ENCODE peak calls at places on chromosomes 13 and 19, in five cellular contexts. K is T-helper 17 cell, B is fibroblast of lung, Y is testis, X is endodermal cell. J is an unnamed sample. For H3K9me3, the result is how much of the 10 kb centered on the place peaks cover.

GRCh38 chr13:27188239-27188638 is 16.6 kb upstream of the USP12 start:
- DNase-seq in X (no peak), Y (no peak), K (no peak), B (no peak), J (no peak)

GRCh38 chr19:38209671-38210457 is 14.2 kb downstream of the DPF1 start:
- DNase-seq in K (no peak), B (peak), Y (peak), X (peak), J (peak)

GRCh38 chr13:95480131-95480545 is 72.4 kb upstream of the CLDN10 start:
- DNase-seq in Y (no peak), X (no peak), K (no peak), B (no peak), J (peak)

GRCh38 chr19:16403151-16403977 is 68.4 kb downstream of the EPS15L1 start:
- DNase-seq in Y (peak), X (no peak), B (peak), K (no peak), J (no peak)

GRCh38 chr19:38670921-38671398 is 23.5 kb downstream of the ACTN4 start:
- DNase-seq in B (no peak), Y (no peak), K (no peak), X (no peak), J (no peak)

GRCh38 chr13:91078093-91078679 is 269.3 kb upstream of the MIR17HG start:
- DNase-seq in K (no peak), X (no peak), Y (no peak), B (peak), J (no peak)

GRCh38 chr13:44403720-44404063 is 30.1 kb downstream of the SERP2 start:
- DNase-seq in Y (no peak), X (peak), B (no peak), K (no peak), J (no peak)

GRCh38 chr13:107518780-107519179 is 696.6 kb downstream of the LIG4 start:
- DNase-seq in B (peak), K (no peak), Y (no peak), X (no peak), J (no peak)

GRCh38 chr13:34290661-34291060 is 472.7 kb downstream of the RFC3 start:
- DNase-seq in Y (no peak), B (no peak), K (no peak), X (no peak), J (no peak)

GRCh38 chr19:11296264-11296663 is 304 bp downstream of the TSPAN16 start:
- DNase-seq in B (no peak), X (no peak), K (no peak), Y (no peak), J (no peak)

GRCh38 chr19:14718522-14719113 is 28.8 kb downstream of the ZNF333 start:
- DNase-seq in X (peak), K (no peak), B (peak), Y (no peak), J (no peak)
- H3K9me3 ChIP-seq in X (half or more), K (under half), B (under half), Y (under half), J (under half)

GRCh38 chr19:57068326-57068725 is 51.5 kb upstream of the USP29 start:
- DNase-seq in K (no peak), X (no peak), Y (no peak), B (no peak), J (no peak)
- H3K9me3 ChIP-seq in K (under half), X (half or more), Y (under half), B (under half), J (under half)

GRCh38 chr19:58212336-58213074 is 16.2 kb upstream of the ZNF544 start:
- DNase-seq in X (no peak), K (no peak), Y (no peak), B (no peak), J (no peak)

GRCh38 chr19:58217069-58217481 is 11.6 kb upstream of the ZNF544 start:
- DNase-seq in Y (peak), K (no peak), X (no peak), B (no peak), J (no peak)

GRCh38 chr19:58213075-58213369 is 15.7 kb upstream of the ZNF544 start:
- DNase-seq in X (no peak), K (no peak), Y (no peak), B (no peak), J (no peak)

GRCh38 chr19:58218899-58219298 is 9.8 kb upstream of the ZNF544 start:
- DNase-seq in X (peak), K (peak), Y (peak), B (peak), J (no peak)

DNA sequence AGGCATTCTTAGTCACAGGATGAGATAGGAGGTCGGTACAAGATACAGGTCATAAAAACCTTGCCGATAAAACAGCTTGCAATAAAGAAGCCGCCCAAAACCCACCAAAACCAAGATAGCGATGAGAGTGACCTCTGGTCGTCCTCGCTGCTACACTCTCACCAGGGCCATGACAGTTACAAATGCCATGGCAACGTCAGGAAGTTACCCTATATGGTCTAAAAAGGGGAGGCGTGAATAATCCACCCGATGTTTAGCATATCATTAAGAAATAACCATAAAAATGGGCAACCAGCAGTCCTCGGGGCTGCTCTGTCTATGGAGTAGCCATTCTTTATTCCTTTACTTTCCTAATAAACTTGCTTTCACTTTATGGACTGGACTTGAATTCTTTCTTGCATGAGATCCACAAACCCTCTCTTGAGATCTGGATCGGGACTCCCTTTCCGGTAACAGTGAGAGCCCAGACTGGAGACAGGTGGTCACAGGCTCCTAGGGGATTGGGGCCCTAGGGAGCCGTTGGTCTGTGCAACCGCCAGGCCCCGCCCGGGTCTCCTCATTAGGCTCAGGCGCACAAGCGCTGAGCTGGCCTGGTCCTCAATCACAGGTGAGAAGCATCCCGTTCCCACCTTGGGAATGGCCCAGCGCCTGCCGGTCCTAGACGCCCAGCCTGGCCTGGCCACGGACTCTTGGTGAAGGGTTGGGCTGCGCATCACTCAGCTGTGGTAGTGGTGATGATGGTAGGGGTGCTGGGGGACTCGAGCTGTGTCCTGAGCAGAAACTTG is 10.9 kb upstream of the ZNF544 start:
- DNase-seq in X (no peak), B (no peak), K (no peak), Y (no peak), J (no peak)
- H3K9me3 ChIP-seq in X (under half), B (under half), K (under half), Y (under half), J (half or more)

DNA sequence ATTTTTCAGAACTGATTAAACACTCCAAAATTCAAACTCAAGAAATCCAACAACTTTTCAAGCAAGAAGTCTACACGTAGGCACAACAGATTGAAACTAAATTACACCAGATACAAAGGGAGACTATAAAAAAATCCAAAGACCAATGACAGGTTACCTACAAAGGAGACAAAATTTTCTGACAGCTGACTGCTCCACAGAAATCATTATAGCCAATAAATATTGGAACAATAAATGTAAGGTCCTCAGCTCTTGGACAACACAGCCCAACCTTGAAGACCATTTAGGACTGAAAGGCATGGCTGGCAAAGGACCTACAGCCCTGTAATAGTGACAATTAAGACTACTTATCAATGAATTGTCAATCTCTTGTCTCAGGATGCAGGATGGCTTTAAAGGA is 15.9 kb downstream of the ZNF350 start:
- DNase-seq in Y (no peak), B (no peak), X (no peak), K (no peak), J (no peak)
- H3K9me3 ChIP-seq in Y (under half), B (under half), X (half or more), K (half or more), J (under half)

DNA sequence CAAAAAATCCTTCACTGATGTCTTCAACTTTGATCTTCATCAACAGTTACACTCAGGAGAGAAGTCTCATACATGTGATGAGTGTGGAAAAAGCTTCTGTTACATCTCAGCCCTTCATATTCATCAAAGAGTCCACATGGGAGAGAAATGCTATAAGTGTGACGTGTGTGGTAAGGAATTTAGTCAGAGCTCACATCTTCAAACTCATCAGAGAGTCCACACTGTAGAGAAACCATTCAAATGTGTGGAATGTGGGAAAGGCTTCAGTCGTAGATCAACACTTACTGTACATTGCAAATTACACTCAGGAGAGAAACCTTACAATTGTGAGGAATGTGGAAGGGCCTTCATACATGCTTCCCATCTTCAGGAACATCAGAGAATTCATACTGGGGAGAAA is 8.4 kb upstream of the ZNF226 start:
- DNase-seq in B (no peak), X (no peak), K (no peak), Y (no peak), J (no peak)
- H3K9me3 ChIP-seq in B (under half), X (under half), K (under half), Y (under half), J (under half)

GRCh38 chr13:18235172-18235571 is 946.5 kb downstream of the TUBA3C start:
- DNase-seq in Y (no peak), X (no peak), K (no peak), B (no peak), J (no peak)

GRCh38 chr13:18235756-18236527 is 945.7 kb downstream of the TUBA3C start:
- DNase-seq in X (no peak), K (no peak), Y (no peak), B (no peak), J (no peak)

GRCh38 chr13:18232994-18233782 is 948.4 kb downstream of the TUBA3C start:
- DNase-seq in K (no peak), B (no peak), Y (no peak), X (no peak), J (no peak)

GRCh38 chr13:18233783-18234299 is 947.8 kb downstream of the TUBA3C start:
- DNase-seq in X (no peak), Y (no peak), K (no peak), B (no peak), J (no peak)

DNA sequence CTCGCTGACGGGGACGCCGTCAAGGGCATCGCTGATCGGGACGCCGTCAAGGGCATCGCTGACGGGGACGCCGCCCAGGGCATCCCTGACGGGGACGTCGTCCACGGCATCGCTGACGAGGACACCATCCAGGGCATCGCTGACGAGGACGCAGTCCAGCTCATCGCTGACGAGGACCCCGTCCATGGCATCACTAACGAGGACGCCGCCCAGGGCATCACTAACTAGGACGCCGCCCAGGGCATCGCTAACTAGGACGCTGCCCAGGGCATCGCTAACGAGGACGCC is 945.2 kb downstream of the TUBA3C start:
- DNase-seq in X (no peak), K (no peak), Y (no peak), B (no peak), J (no peak)
- H3K9me3 ChIP-seq in X (under half), K (under half), Y (under half), B (under half), J (under half)

DNA sequence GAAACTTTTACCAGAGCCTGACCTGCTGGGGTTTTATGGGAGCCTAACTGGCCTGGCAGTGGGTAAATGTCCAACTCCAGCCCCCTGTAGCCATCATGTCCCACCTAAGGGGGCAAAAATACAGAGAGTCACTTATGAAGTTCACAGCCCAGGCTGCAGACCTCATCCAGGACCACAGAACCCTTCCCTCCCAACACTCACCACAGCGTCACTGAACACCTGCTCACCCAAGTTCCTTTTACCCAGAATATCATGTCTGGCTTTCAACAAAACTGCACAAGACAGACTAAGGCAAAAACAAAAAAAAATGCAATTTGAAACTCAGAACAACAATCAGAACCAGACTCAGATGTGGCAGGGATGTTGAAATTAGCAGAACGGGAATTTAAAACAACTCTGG is 6.4 kb downstream of the CEACAM3 start:
- DNase-seq in X (peak), K (no peak), B (no peak), Y (no peak), J (no peak)
- H3K9me3 ChIP-seq in X (under half), K (under half), B (under half), Y (under half), J (under half)

DNA sequence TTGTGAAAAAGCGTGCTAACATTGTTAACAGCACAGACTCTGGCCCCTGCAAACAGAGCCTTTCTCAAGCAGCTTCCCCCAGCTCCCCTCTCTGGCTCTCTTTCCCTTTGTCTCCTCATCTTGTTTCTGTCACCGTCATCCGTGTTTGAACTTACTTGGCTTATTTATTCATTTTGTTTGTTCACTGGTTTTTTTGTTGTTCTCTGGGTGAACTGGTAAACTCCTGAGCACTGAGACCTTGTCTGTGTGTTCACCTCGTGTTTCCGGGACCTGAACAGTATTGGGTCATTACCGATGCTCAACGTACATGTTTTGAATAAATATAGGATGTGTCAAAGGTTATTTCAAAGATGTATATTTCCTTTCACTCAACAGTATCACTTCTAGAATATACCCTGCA is 92.4 kb upstream of the USP29 start:
- DNase-seq in X (no peak), Y (no peak), B (no peak), K (no peak), J (no peak)
- H3K9me3 ChIP-seq in X (half or more), Y (under half), B (under half), K (under half), J (under half)

DNA sequence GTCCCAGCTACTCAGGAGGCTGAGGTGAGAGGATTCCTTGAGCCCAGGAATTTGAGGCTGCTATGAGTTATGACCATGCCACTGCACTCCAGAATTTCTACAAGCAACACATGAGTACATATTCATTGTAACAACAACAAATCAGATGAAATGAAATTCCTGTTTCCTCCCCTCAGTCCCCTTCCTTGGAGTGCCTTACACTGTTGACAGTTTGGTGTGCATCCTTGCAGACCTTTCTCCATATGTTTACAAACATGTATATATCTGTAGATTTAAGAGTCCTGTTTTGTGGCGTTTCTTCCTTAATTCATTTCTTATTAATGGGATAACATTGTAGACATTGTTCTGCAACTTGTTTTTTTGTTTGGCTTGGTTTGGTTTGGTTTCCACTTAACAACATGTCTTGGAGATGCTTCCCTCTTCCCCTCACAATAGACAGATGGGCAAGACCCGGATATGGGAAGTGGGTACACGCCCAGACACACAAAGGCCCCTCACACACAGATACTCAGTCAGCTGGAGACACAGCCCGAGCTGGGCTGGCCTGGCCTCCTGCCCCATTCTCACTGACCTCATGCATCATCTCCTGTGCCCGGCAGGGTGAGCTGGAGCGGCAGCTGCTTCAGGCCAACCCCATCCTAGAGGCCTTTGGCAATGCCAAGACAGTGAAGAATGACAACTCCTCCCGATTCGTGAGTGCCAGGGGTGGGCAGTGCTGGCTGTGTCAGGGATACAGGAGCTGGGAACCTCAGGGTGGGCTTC is 21.7 kb downstream of the MYH14 start:
- DNase-seq in X (no peak), B (no peak), Y (no peak), K (no peak), J (no peak)
- H3K9me3 ChIP-seq in X (under half), B (under half), Y (under half), K (under half), J (under half)

J was measured in adrenal gland.